ENCODE peak calls at places on chromosomes 7 and 10, in nine cellular contexts. M is HT1080; F is WERI-Rb-1; C is body of pancreas; Y is SHP77; A is fibroblast of mammary gland; D is central memory CD4-positive, alpha-beta T cell; S is GM18507; T is NCI-H1694 treated with DMSO at 0.1 percent for 48 hours. N is an unnamed sample.

GRCh38 chr7:954330-955238 is at the start of gene ADAP1:
- DNase-seq in M (no peak), F (peak), C (peak), Y (no peak), A (no peak), D (peak), S (peak), T (no peak), N (no peak)

GRCh38 chr7:156061689-156062255 is 249.5 kb upstream of the SHH start:
- DNase-seq in M (no peak), F (no peak), C (no peak), Y (no peak), A (no peak), D (no peak), S (no peak), T (no peak), N (no peak)

GRCh38 chr7:10913457-10913856 is 60.2 kb upstream of the PHF14 start:
- DNase-seq in M (no peak), F (no peak), C (no peak), Y (no peak), A (no peak), D (no peak), S (no peak), T (no peak), N (no peak)

GRCh38 chr7:29891766-29892165 is 85.5 kb downstream of the WIPF3 start:
- DNase-seq in M (no peak), F (no peak), C (no peak), Y (no peak), A (no peak), D (no peak), S (no peak), T (no peak), N (no peak)

GRCh38 chr7:86949052-86949778 is 110.2 kb downstream of the ELAPOR2 start:
- DNase-seq in M (no peak), F (no peak), C (no peak), Y (no peak), A (no peak), D (no peak), S (peak), T (no peak), N (no peak)

GRCh38 chr7:17422966-17423365 is 124.5 kb downstream of the AHR start:
- DNase-seq in M (peak), F (no peak), C (no peak), Y (no peak), A (peak), D (no peak), S (no peak), T (no peak), N (no peak)

GRCh38 chr10:103584216-103585010 is 90.9 kb downstream of the NEURL1 start:
- DNase-seq in M (no peak), F (no peak), C (no peak), Y (no peak), A (peak), D (peak), S (no peak), T (no peak), N (no peak)

GRCh38 chr10:132677096-132677904 is 108.6 kb downstream of the NKX6-2 start:
- DNase-seq in M (no peak), F (no peak), C (peak), Y (no peak), A (no peak), D (no peak), S (no peak), T (no peak), N (no peak)

GRCh38 chr10:49115015-49115795 is at the start of gene VSTM4:
- DNase-seq in M (peak), F (peak), C (no peak), Y (no peak), A (peak), D (no peak), S (no peak), T (no peak), N (no peak)

GRCh38 chr7:45000096-45001032 is at the start of gene CCM2:
- DNase-seq in M (peak), F (no peak), C (peak), Y (peak), A (peak), D (no peak), S (no peak), T (no peak), N (no peak)

GRCh38 chr7:125573131-125573530 is 643.5 kb upstream of the POT1 start:
- DNase-seq in M (no peak), F (no peak), C (no peak), Y (no peak), A (no peak), D (no peak), S (no peak), T (no peak), N (no peak)

GRCh38 chr10:133520193-133520738 is 6.9 kb upstream of the CYP2E1 start:
- DNase-seq in M (peak), F (peak), C (peak), Y (peak), A (peak), D (peak), S (peak), T (no peak), N (no peak)

GRCh38 chr10:78420946-78421732 is 387.5 kb downstream of the RPS24 start:
- DNase-seq in M (no peak), F (peak), C (peak), Y (no peak), A (no peak), D (no peak), S (no peak), T (no peak), N (no peak)

GRCh38 chr10:46216836-46217748 is 69.7 kb upstream of the ANTXRL start:
- DNase-seq in M (peak), F (no peak), C (no peak), Y (no peak), A (no peak), D (no peak), S (no peak), T (no peak), N (no peak)

GRCh38 chr10:84783386-84783785 is 455.0 kb downstream of the CCSER2 start:
- DNase-seq in M (peak), F (peak), C (peak), Y (no peak), A (peak), D (no peak), S (no peak), T (peak), N (peak)

GRCh38 chr10:48612241-48612943 is 7.5 kb upstream of the ARHGAP22 start:
- DNase-seq in M (peak), F (no peak), C (no peak), Y (no peak), A (no peak), D (no peak), S (no peak), T (no peak), N (no peak)

GRCh38 chr10:84424731-84425165 is 96.4 kb downstream of the CCSER2 start:
- DNase-seq in M (peak), F (no peak), C (peak), Y (no peak), A (peak), D (no peak), S (no peak), T (no peak), N (peak)

GRCh38 chr10:75234017-75234682 is 1.6 kb downstream of the COMTD1 start:
- DNase-seq in M (peak), F (peak), C (peak), Y (peak), A (peak), D (peak), S (peak), T (no peak), N (peak)

GRCh38 chr10:119291223-119291900 is 84.0 kb downstream of the GRK5 start:
- DNase-seq in M (no peak), F (no peak), C (no peak), Y (no peak), A (no peak), D (no peak), S (no peak), T (no peak), N (no peak)

GRCh38 chr10:61760943-61761824 is 98.5 kb downstream of the CABCOCO1 start:
- DNase-seq in M (peak), F (no peak), C (no peak), Y (no peak), A (peak), D (no peak), S (no peak), T (no peak), N (no peak)

GRCh38 chr10:113053091-113053490 is 103.0 kb downstream of the TCF7L2 start:
- DNase-seq in M (no peak), F (no peak), C (no peak), Y (no peak), A (no peak), D (no peak), S (no peak), T (no peak), N (no peak)

GRCh38 chr7:156094350-156095146 is 282.3 kb upstream of the SHH start:
- DNase-seq in M (no peak), F (no peak), C (peak), Y (no peak), A (no peak), D (no peak), S (no peak), T (no peak), N (no peak)

GRCh38 chr10:114343623-114344306 is 60.5 kb downstream of the AFAP1L2 start:
- DNase-seq in M (peak), F (no peak), C (no peak), Y (no peak), A (no peak), D (no peak), S (no peak), T (no peak), N (no peak)

GRCh38 chr7:36884863-36885262 is 160.6 kb upstream of the AOAH start:
- DNase-seq in M (no peak), F (no peak), C (no peak), Y (no peak), A (no peak), D (no peak), S (no peak), T (peak), N (no peak)

GRCh38 chr7:88539977-88540376 is 219.5 kb upstream of the ZNF804B start:
- DNase-seq in M (no peak), F (peak), C (no peak), Y (no peak), A (no peak), D (no peak), S (no peak), T (no peak), N (no peak)

GRCh38 chr7:3605222-3605621 is 304.2 kb downstream of the SDK1 start:
- DNase-seq in M (no peak), F (no peak), C (no peak), Y (no peak), A (no peak), D (no peak), S (no peak), T (no peak), N (no peak)

GRCh38 chr10:5319863-5320262 is 44.9 kb upstream of the UCN3 start:
- DNase-seq in M (no peak), F (no peak), C (no peak), Y (no peak), A (no peak), D (no peak), S (no peak), T (no peak), N (no peak)

GRCh38 chr10:124155781-124156401 is 62.5 kb upstream of the CHST15 start:
- DNase-seq in M (no peak), F (no peak), C (peak), Y (no peak), A (peak), D (no peak), S (no peak), T (no peak), N (no peak)

GRCh38 chr7:94440460-94441039 is 45.9 kb downstream of the COL1A2 start:
- DNase-seq in M (peak), F (no peak), C (no peak), Y (no peak), A (peak), D (no peak), S (no peak), T (no peak), N (no peak)

GRCh38 chr7:82697897-82698296 is 254.3 kb upstream of the CACNA2D1 start:
- DNase-seq in M (no peak), F (no peak), C (no peak), Y (no peak), A (no peak), D (no peak), S (no peak), T (no peak), N (no peak)

GRCh38 chr7:105992888-105993287 is 29.8 kb downstream of the CDHR3 start:
- DNase-seq in M (no peak), F (no peak), C (no peak), Y (no peak), A (no peak), D (no peak), S (no peak), T (no peak), N (no peak)

GRCh38 chr7:138195207-138195606 is 118.9 kb downstream of the AKR1D1 start:
- DNase-seq in M (no peak), F (no peak), C (no peak), Y (no peak), A (no peak), D (no peak), S (no peak), T (no peak), N (no peak)

GRCh38 chr7:33669251-33669670 is 236.1 kb upstream of the BMPER start:
- DNase-seq in M (no peak), F (no peak), C (no peak), Y (peak), A (no peak), D (no peak), S (no peak), T (no peak), N (peak)